ENCODE peak calls at places on chromosome 5, in eight cellular contexts. G is RWPE2; J is mammary epithelial cell; P is HCT116; X is tibial artery; S is CD8-positive, alpha-beta T cell; K is AG04450; Y is esophagus squamous epithelium. W is an unnamed sample. For H3K9me3, the result is how much of the 10 kb centered on the place peaks cover.

GRCh38 chr5:38645508-38645907 is 89.1 kb upstream of the LIFR start:
- DNase-seq in G (no peak), J (no peak), P (no peak), X (peak), S (no peak), K (no peak), Y (no peak), W (no peak)

GRCh38 chr5:132873119-132873929 is at the start of gene LEAP2:
- DNase-seq in G (no peak), J (no peak), P (no peak), X (no peak), S (no peak), K (no peak), Y (no peak), W (no peak)

GRCh38 chr5:96753848-96754247 is 53.9 kb downstream of the ERAP1 start:
- DNase-seq in G (no peak), J (no peak), P (no peak), X (no peak), S (no peak), K (no peak), Y (no peak), W (no peak)

GRCh38 chr5:177429248-177430045 is 3.0 kb downstream of the GRK6 start:
- DNase-seq in G (no peak), J (no peak), P (no peak), X (peak), S (peak), K (no peak), Y (peak), W (peak)

GRCh38 chr5:137491121-137491520 is 8.0 kb downstream of the SPOCK1 start:
- DNase-seq in G (no peak), J (peak), P (no peak), X (no peak), S (no peak), K (no peak), Y (no peak), W (no peak)

GRCh38 chr5:175700991-175701390 is 43.1 kb downstream of the HRH2 start:
- DNase-seq in G (peak), J (no peak), P (peak), X (no peak), S (no peak), K (no peak), Y (no peak), W (no peak)

GRCh38 chr5:134494780-134495179 is 30.7 kb upstream of the JADE2 start:
- DNase-seq in G (peak), J (no peak), P (no peak), X (no peak), S (no peak), K (no peak), Y (no peak), W (no peak)

GRCh38 chr5:122493776-122494518 is 181.9 kb downstream of the SNCAIP start:
- DNase-seq in G (no peak), J (no peak), P (no peak), X (no peak), S (no peak), K (no peak), Y (no peak), W (no peak)

GRCh38 chr5:137828192-137828591 is 39.5 kb upstream of the MYOT start:
- DNase-seq in G (no peak), J (no peak), P (no peak), X (no peak), S (no peak), K (no peak), Y (no peak), W (no peak)

GRCh38 chr5:39648539-39649200 is 223.9 kb upstream of the DAB2 start:
- DNase-seq in G (no peak), J (peak), P (peak), X (no peak), S (no peak), K (no peak), Y (no peak), W (no peak)

GRCh38 chr5:25160851-25161348 is 516.1 kb upstream of the CDH10 start:
- DNase-seq in G (no peak), J (no peak), P (no peak), X (no peak), S (no peak), K (no peak), Y (no peak), W (no peak)

GRCh38 chr5:40672440-40672839 is 7.3 kb upstream of the PTGER4 start:
- DNase-seq in G (no peak), J (no peak), P (no peak), X (no peak), S (no peak), K (no peak), Y (no peak), W (no peak)

GRCh38 chr5:104186100-104186499 is 623.5 kb upstream of the NUDT12 start:
- DNase-seq in G (no peak), J (peak), P (peak), X (no peak), S (no peak), K (no peak), Y (no peak), W (no peak)

GRCh38 chr5:120053841-120054240 is 410.3 kb upstream of the PRR16 start:
- DNase-seq in G (no peak), J (no peak), P (no peak), X (no peak), S (no peak), K (no peak), Y (no peak), W (no peak)

GRCh38 chr5:122967085-122967484 is 69.4 kb downstream of the PPIC start:
- DNase-seq in G (no peak), J (no peak), P (no peak), X (no peak), S (no peak), K (no peak), Y (no peak), W (no peak)

GRCh38 chr5:148511832-148512347 is 128.1 kb downstream of the FBXO38 start:
- DNase-seq in G (no peak), J (no peak), P (no peak), X (no peak), S (no peak), K (no peak), Y (no peak), W (no peak)

GRCh38 chr5:73746608-73747007 is 120.6 kb downstream of the ARHGEF28 start:
- DNase-seq in G (no peak), J (no peak), P (no peak), X (no peak), S (no peak), K (no peak), Y (no peak), W (no peak)

GRCh38 chr5:883475-884181 is 9.0 kb downstream of the BRD9 start:
- DNase-seq in G (no peak), J (no peak), P (no peak), X (no peak), S (no peak), K (no peak), Y (no peak), W (no peak)

GRCh38 chr5:169628891-169629290 is 8.2 kb upstream of the DOCK2 start:
- DNase-seq in G (no peak), J (no peak), P (no peak), X (no peak), S (no peak), K (peak), Y (no peak), W (no peak)

GRCh38 chr5:135353952-135354721 is 44.9 kb downstream of the MACROH2A1 start:
- DNase-seq in G (no peak), J (no peak), P (no peak), X (no peak), S (no peak), K (peak), Y (no peak), W (no peak)

GRCh38 chr5:168313596-168314204 is 22.3 kb downstream of the WWC1 start:
- DNase-seq in G (no peak), J (no peak), P (no peak), X (no peak), S (no peak), K (no peak), Y (no peak), W (no peak)

GRCh38 chr5:40627708-40628107 is 52.0 kb upstream of the PTGER4 start:
- DNase-seq in G (no peak), J (no peak), P (no peak), X (no peak), S (no peak), K (no peak), Y (no peak), W (no peak)

GRCh38 chr5:136042665-136043121 is 13.9 kb downstream of the TGFBI start:
- DNase-seq in G (no peak), J (no peak), P (no peak), X (no peak), S (no peak), K (no peak), Y (no peak), W (no peak)

GRCh38 chr5:37867634-37868033 is 27.8 kb upstream of the GDNF start:
- DNase-seq in G (no peak), J (no peak), P (no peak), X (no peak), S (no peak), K (no peak), Y (no peak), W (no peak)

GRCh38 chr5:3509290-3509689 is 86.3 kb upstream of the IRX1 start:
- DNase-seq in G (no peak), J (no peak), P (no peak), X (no peak), S (no peak), K (no peak), Y (no peak), W (no peak)

GRCh38 chr5:175261098-175261497 is 182.9 kb downstream of the DRD1 start:
- DNase-seq in G (no peak), J (no peak), P (no peak), X (no peak), S (no peak), K (no peak), Y (no peak), W (no peak)

GRCh38 chr5:81140942-81141341 is 92.2 kb upstream of the CKMT2 start:
- DNase-seq in G (no peak), J (no peak), P (no peak), X (peak), S (no peak), K (peak), Y (no peak), W (no peak)

GRCh38 chr5:68389618-68390017 is 174.1 kb downstream of the PIK3R1 start:
- DNase-seq in G (no peak), J (no peak), P (no peak), X (no peak), S (no peak), K (no peak), Y (no peak), W (no peak)

GRCh38 chr5:146726891-146727290 is 151.7 kb downstream of the PPP2R2B start:
- DNase-seq in G (no peak), J (no peak), P (no peak), X (no peak), S (no peak), K (no peak), Y (no peak), W (no peak)

GRCh38 chr5:83323557-83323956 is 148.0 kb upstream of the VCAN start:
- DNase-seq in G (no peak), J (no peak), P (no peak), X (no peak), S (no peak), K (no peak), Y (no peak), W (no peak)

GRCh38 chr5:142511318-142511717 is 174.6 kb downstream of the FGF1 start:
- DNase-seq in G (no peak), J (no peak), P (no peak), X (no peak), S (no peak), K (no peak), Y (no peak), W (no peak)

GRCh38 chr5:115098041-115098702 is 71.5 kb downstream of the TRIM36 start:
- DNase-seq in G (no peak), J (peak), P (peak), X (no peak), S (no peak), K (peak), Y (no peak), W (peak)

GRCh38 chr5:160266044-160266718 is 36.9 kb downstream of the FABP6 start:
- DNase-seq in G (no peak), J (no peak), P (no peak), X (no peak), S (no peak), K (no peak), Y (no peak), W (no peak)

GRCh38 chr5:124262443-124262842 is 484.0 kb downstream of the ZNF608 start:
- DNase-seq in G (no peak), J (no peak), P (no peak), X (no peak), S (no peak), K (no peak), Y (no peak), W (no peak)

GRCh38 chr5:170257370-170257769 is 24.6 kb downstream of the C5orf58 start:
- DNase-seq in G (no peak), J (no peak), P (no peak), X (no peak), S (no peak), K (no peak), Y (no peak), W (no peak)

GRCh38 chr5:110335361-110336046 is 391.0 kb downstream of the TMEM232 start:
- DNase-seq in G (no peak), J (no peak), P (no peak), X (no peak), S (no peak), K (peak), Y (no peak), W (no peak)

GRCh38 chr5:110329955-110330354 is 396.5 kb downstream of the TMEM232 start:
- DNase-seq in G (no peak), J (no peak), P (no peak), X (no peak), S (no peak), K (no peak), Y (no peak), W (no peak)

GRCh38 chr5:110338336-110339083 is 388.0 kb downstream of the TMEM232 start:
- DNase-seq in G (no peak), J (no peak), P (no peak), X (no peak), S (no peak), K (no peak), Y (no peak), W (no peak)

DNA sequence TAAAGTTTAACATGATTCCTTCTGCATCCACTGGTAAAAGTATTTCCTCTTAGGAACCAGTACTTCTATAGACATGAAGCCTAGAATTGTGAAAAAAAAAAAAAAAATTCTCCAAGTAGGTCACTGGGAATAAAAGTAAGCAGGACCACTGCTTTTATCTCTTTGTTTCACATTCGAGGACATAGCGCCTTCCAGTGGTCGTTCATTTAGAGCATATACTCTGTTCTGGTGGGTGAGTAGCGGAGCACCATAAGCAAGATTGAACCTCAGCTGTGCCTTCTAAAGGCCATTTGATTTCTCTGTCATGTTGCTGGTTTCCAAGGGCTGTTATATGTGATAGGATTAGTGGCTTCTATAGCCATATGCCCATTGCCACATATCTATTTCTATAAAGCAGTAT is 393.1 kb downstream of the TMEM232 start:
- DNase-seq in G (no peak), J (no peak), P (peak), X (no peak), S (no peak), K (no peak), Y (no peak), W (no peak)
- TF ChIP-seq CTCF in G (no peak), J (peak), P (peak), X (no peak), S (no peak), K (no peak), Y (no peak), W (no peak)

DNA sequence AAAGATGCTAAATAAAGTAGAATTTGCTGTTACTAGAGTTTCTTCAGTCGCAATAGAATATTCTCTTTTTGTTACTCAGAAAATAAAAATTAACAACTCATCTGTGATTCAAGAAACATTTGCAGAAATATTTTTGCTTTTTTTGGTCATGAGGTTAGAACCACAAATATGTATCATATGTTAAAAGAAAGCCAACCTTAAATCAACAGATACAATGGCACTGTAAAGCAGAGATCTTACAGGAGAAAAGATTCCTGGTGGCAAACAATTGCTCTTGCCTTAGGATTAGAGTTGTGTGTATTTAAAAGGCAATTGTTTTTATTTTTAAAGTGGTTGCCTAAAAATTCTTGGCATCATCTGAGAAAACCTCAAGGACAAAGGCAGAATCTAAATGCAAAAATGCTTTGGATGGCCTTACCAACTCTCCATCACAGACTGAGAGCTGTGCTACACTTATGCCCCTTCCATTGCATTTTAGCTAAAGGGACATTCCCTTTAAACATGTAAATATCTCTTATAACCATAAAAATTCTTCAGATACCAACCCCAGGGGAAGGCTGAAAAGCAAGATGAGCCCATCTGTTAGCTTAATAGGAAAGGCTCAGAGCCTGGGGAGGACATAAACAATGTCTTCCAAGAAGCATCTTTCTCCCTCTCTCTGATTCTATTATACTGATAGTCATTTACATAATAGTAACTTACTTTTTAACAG is 100.4 kb downstream of the FAM114A2 start:
- DNase-seq in G (no peak), J (no peak), P (no peak), X (no peak), S (no peak), K (no peak), Y (no peak), W (no peak)
- H3K9me3 ChIP-seq in G (under half), J (under half), P (under half), X (half or more), S (under half), K (under half), Y (half or more), W (under half)

GRCh38 chr5:151682240-151682639 is 4.5 kb downstream of the SPARC start:
- DNase-seq in G (no peak), J (no peak), P (no peak), X (peak), S (no peak), K (no peak), Y (no peak), W (no peak)
- H3K27ac ChIP-seq in G (peak), J (no peak), P (no peak), X (peak), S (no peak), K (peak), Y (peak), W (no peak)

GRCh38 chr5:53681079-53681478 is 120.6 kb downstream of the NDUFS4 start:
- DNase-seq in G (no peak), J (no peak), P (no peak), X (no peak), S (no peak), K (no peak), Y (no peak), W (no peak)
- TF ChIP-seq CTCF in G (no peak), J (no peak), P (no peak), X (no peak), S (no peak), K (no peak), Y (no peak), W (no peak)

DNA sequence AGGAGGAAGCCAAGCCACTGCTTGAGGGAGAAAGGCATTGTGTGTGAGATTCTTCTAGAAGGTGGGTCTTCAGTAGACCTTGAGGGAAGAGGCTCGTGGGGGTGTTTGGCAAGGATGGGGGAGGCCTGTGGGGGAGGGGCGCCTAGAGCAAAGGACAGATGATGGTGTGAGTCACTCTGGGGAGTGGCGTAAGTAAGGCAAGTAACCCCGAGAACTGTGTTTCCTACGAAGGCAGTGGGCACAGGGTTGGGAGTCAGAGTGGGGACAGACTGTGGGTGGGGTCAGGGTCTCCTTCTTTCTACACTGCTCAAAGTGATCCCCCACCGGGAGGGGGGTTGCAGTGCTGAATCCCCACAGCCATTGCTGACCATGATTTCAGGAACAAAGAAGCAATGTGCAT is 136.8 kb downstream of the TENT4A start:
- DNase-seq in G (no peak), J (no peak), P (no peak), X (no peak), S (no peak), K (no peak), Y (no peak), W (no peak)
- H3K9me3 ChIP-seq in G (under half), J (under half), P (under half), X (under half), S (under half), K (under half), Y (under half), W (under half)

GRCh38 chr5:102777099-102777498 is 22.0 kb downstream of the PAM start:
- DNase-seq in G (no peak), J (no peak), P (no peak), X (no peak), S (no peak), K (no peak), Y (no peak), W (no peak)
- H3K27ac ChIP-seq in G (no peak), J (no peak), P (no peak), X (peak), S (no peak), K (no peak), Y (no peak), W (no peak)

GRCh38 chr5:36228505-36228904 is 13.2 kb downstream of the NADK2 start:
- DNase-seq in G (no peak), J (no peak), P (no peak), X (no peak), S (no peak), K (no peak), Y (no peak), W (no peak)
- TF ChIP-seq CTCF in G (no peak), J (no peak), P (no peak), X (no peak), S (no peak), K (no peak), Y (no peak), W (no peak)

GRCh38 chr5:141422742-141423291 is 2.0 kb downstream of the PCDHGA11 start:
- DNase-seq in G (no peak), J (no peak), P (no peak), X (no peak), S (no peak), K (no peak), Y (no peak), W (no peak)
- H3K9me3 ChIP-seq in G (half or more), J (half or more), P (under half), X (half or more), S (under half), K (half or more), Y (half or more), W (half or more)

W was measured in CD4-positive, alpha-beta T cell.